ENCODE peak calls at places on chromosomes 12 and 14, in ten cellular contexts. R is neural progenitor cell; K is Karpas-422; M is IMR-90; V is aorta; P is heart left ventricle; F is fibroblast of lung; S is mammary epithelial cell; X is thoracic aorta; C is CD4-positive, CD25-positive, alpha-beta regulatory T cell. N is an unnamed sample.

GRCh38 chr12:7369274-7369729 is 65.4 kb downstream of the ACSM4 start:
- DNase-seq in R (no peak), K (peak; percentile 90), M (no peak), V (no peak), P (peak; percentile 72), F (no peak), S (peak; percentile 40), X (no peak), C (no peak), N (no peak)

GRCh38 chr14:44979740-44980346 is 17.9 kb downstream of the TOGARAM1 start:
- DNase-seq in R (no peak), K (peak; percentile 56), M (no peak), V (no peak), P (peak; percentile 48), F (peak; percentile 11), S (no peak), X (no peak), C (no peak), N (no peak)

GRCh38 chr12:52082988-52083637 is 3.6 kb downstream of the SMIM41 start:
- DNase-seq in R (peak; percentile 79), K (peak; percentile 84), M (peak; percentile 71), V (peak; percentile 88), P (peak; percentile 72), F (peak; percentile 49), S (no peak), X (no peak), C (peak; percentile 57), N (no peak)

GRCh38 chr12:50589650-50590435 is 85.1 kb downstream of the DIP2B start:
- DNase-seq in R (no peak), K (no peak), M (peak; percentile 97), V (no peak), P (no peak), F (peak; percentile 97), S (peak; percentile 81), X (no peak), C (peak; percentile 49), N (no peak)

GRCh38 chr12:102118874-102119273 is 1.0 kb downstream of the NUP37 start:
- DNase-seq in R (no peak), K (no peak), M (peak; percentile 33), V (no peak), P (no peak), F (peak; percentile 26), S (no peak), X (no peak), C (peak; percentile 6), N (no peak)

GRCh38 chr12:3231399-3231876 is 154.3 kb downstream of the TSPAN9 start:
- DNase-seq in R (peak; percentile 73), K (no peak), M (no peak), V (no peak), P (peak; percentile 56), F (peak; percentile 10), S (no peak), X (no peak), C (no peak), N (no peak)

GRCh38 chr14:104897286-104898194 is 27.1 kb upstream of the PLD4 start:
- DNase-seq in R (no peak), K (no peak), M (no peak), V (peak; percentile 74), P (no peak), F (no peak), S (no peak), X (no peak), C (no peak), N (peak; percentile 33)

GRCh38 chr12:11510671-11511070 is 115.3 kb upstream of the PRB2 start:
- DNase-seq in R (no peak), K (no peak), M (no peak), V (no peak), P (no peak), F (peak; percentile 11), S (no peak), X (no peak), C (no peak), N (no peak)

GRCh38 chr12:42039146-42039545 is 105.5 kb downstream of the GXYLT1 start:
- DNase-seq in R (no peak), K (no peak), M (peak; percentile 43), V (no peak), P (no peak), F (peak; percentile 94), S (peak; percentile 44), X (no peak), C (no peak), N (no peak)

GRCh38 chr12:95083938-95084337 is 10.5 kb upstream of the NR2C1 start:
- DNase-seq in R (peak; percentile 86), K (no peak), M (peak; percentile 89), V (no peak), P (no peak), F (peak; percentile 84), S (no peak), X (no peak), C (no peak), N (no peak)

GRCh38 chr14:22502007-22502406 is 87.0 kb downstream of the DAD1 start:
- DNase-seq in R (no peak), K (no peak), M (no peak), V (no peak), P (peak; percentile 54), F (no peak), S (no peak), X (no peak), C (no peak), N (no peak)

GRCh38 chr12:123715151-123715676 is 3.1 kb downstream of the ATP6V0A2 start:
- DNase-seq in R (no peak), K (no peak), M (peak; percentile 5), V (no peak), P (no peak), F (no peak), S (no peak), X (no peak), C (peak; percentile 24), N (no peak)
- H3K27ac ChIP-seq in R (no peak overlapping the region), K (no peak overlapping the region), M (no peak overlapping the region), V (no peak overlapping the region), P (no peak overlapping the region), F (no peak overlapping the region), S (no peak overlapping the region), X (no peak overlapping the region), C (no peak overlapping the region), N (no peak overlapping the region)

GRCh38 chr12:71780207-71780822 is 25.7 kb downstream of the RAB21 start:
- DNase-seq in R (peak; percentile 40), K (peak; percentile 81), M (peak; percentile 50), V (no peak), P (peak; percentile 28), F (peak; percentile 25), S (peak; percentile 19), X (no peak), C (peak; percentile 60), N (no peak)
- H3K36me3 ChIP-seq in R (peaks cover 7% of the 10 kb centered on the region), K (peaks cover 24% of the 10 kb centered on the region), M (peaks cover 5% of the 10 kb centered on the region), V (peaks cover 2% of the 10 kb centered on the region), P (peaks cover 81% of the 10 kb centered on the region), F (no peaks in the 10 kb centered on the region), S (peaks cover 25% of the 10 kb centered on the region), X (peaks cover 16% of the 10 kb centered on the region), C (peaks cover 55% of the 10 kb centered on the region), N (peaks cover 38% of the 10 kb centered on the region)

GRCh38 chr12:78887008-78887407 is 22.4 kb downstream of the SYT1 start:
- DNase-seq in R (no peak), K (no peak), M (peak; percentile 80), V (no peak), P (no peak), F (peak; percentile 92), S (peak; percentile 58), X (no peak), C (no peak), N (no peak)

GRCh38 chr12:78891646-78892353 is 27.2 kb downstream of the SYT1 start:
- DNase-seq in R (no peak), K (no peak), M (no peak), V (no peak), P (no peak), F (no peak), S (no peak), X (no peak), C (no peak), N (no peak)

GRCh38 chr12:78885466-78885865 is 20.9 kb downstream of the SYT1 start:
- DNase-seq in R (peak; percentile 50), K (no peak), M (no peak), V (no peak), P (no peak), F (peak; percentile 37), S (no peak), X (no peak), C (no peak), N (no peak)

GRCh38 chr12:78888583-78888982 is 24.0 kb downstream of the SYT1 start:
- DNase-seq in R (no peak), K (peak; percentile 70), M (no peak), V (no peak), P (no peak), F (peak; percentile 59), S (no peak), X (no peak), C (no peak), N (no peak)

GRCh38 chr12:78887444-78887843 is 22.9 kb downstream of the SYT1 start:
- DNase-seq in R (no peak), K (no peak), M (no peak), V (no peak), P (no peak), F (no peak), S (no peak), X (no peak), C (no peak), N (no peak)
- H3K27ac ChIP-seq in R (no peak overlapping the region), K (no peak overlapping the region), M (no peak overlapping the region), V (no peak overlapping the region), P (no peak overlapping the region), F (no peak overlapping the region), S (peak overlapping the region; percentile 65), X (no peak overlapping the region), C (no peak overlapping the region), N (no peak overlapping the region)

GRCh38 chr14:60116181-60116580 is 24.5 kb downstream of the PCNX4 start:
- DNase-seq in R (no peak), K (no peak), M (peak; percentile 26), V (no peak), P (no peak), F (no peak), S (peak; percentile 78), X (no peak), C (no peak), N (no peak)
- H3K36me3 ChIP-seq in R (peaks cover 20% of the 10 kb centered on the region), K (peaks cover 55% of the 10 kb centered on the region), M (peaks cover 20% of the 10 kb centered on the region), V (peaks cover 4% of the 10 kb centered on the region), P (peaks cover 70% of the 10 kb centered on the region), F (peaks cover 5% of the 10 kb centered on the region), S (peaks cover 28% of the 10 kb centered on the region), X (no peaks in the 10 kb centered on the region), C (peaks cover 47% of the 10 kb centered on the region), N (peaks cover 50% of the 10 kb centered on the region)

GRCh38 chr12:62861586-62861985 is 73.4 kb downstream of the PPM1H start:
- DNase-seq in R (no peak), K (no peak), M (no peak), V (no peak), P (peak; percentile 33), F (no peak), S (no peak), X (no peak), C (no peak), N (no peak)
- H3K27ac ChIP-seq in R (no peak overlapping the region), K (no peak overlapping the region), M (no peak overlapping the region), V (peak overlapping the region; percentile 59), P (peak overlapping the region; percentile 9), F (no peak overlapping the region), S (no peak overlapping the region), X (peak overlapping the region; percentile 32), C (no peak overlapping the region), N (no peak overlapping the region)